ENCODE peak calls at places on chromosomes 4 and X, in ten cellular contexts. E, J, O, N, V, H, P, G, C and I are unnamed samples.

GRCh38 chrX:83845397-83845796 is 15.5 kb upstream of the CYLC1 start:
- DNase-seq in E (peak; percentile 4), J (peak; percentile 33), O (peak; percentile 2), N (no peak), V (no peak), H (no peak), P (no peak), G (peak; percentile 37), C (peak; percentile 39), I (peak; percentile 10)

GRCh38 chr4:40288547-40288946 is 46.6 kb upstream of the CHRNA9 start:
- DNase-seq in E (no peak), J (no peak), O (no peak), N (no peak), V (no peak), H (no peak), P (no peak), G (no peak), C (no peak), I (no peak)

GRCh38 chr4:180809439-180809838 is 1433.8 kb upstream of the TENM3 start:
- DNase-seq in E (no peak), J (no peak), O (no peak), N (no peak), V (no peak), H (no peak), P (no peak), G (no peak), C (no peak), I (no peak)

GRCh38 chr4:177404980-177405379 is 37.3 kb downstream of the AGA start:
- DNase-seq in E (no peak), J (no peak), O (no peak), N (no peak), V (no peak), H (no peak), P (no peak), G (no peak), C (no peak), I (no peak)

GRCh38 chr4:103915224-103915869 is 195.6 kb upstream of the TACR3 start:
- DNase-seq in E (no peak), J (peak; percentile 31), O (peak; percentile 19), N (no peak), V (no peak), H (no peak), P (no peak), G (peak; percentile 31), C (peak; percentile 14), I (peak; percentile 34)

GRCh38 chrX:9148626-9149385 is 114.9 kb upstream of the FAM9B start:
- DNase-seq in E (no peak), J (peak; percentile 41), O (peak; percentile 72), N (no peak), V (no peak), H (no peak), P (no peak), G (no peak), C (no peak), I (no peak)

GRCh38 chr4:173527103-173527876 is 2.7 kb downstream of the HAND2 start:
- DNase-seq in E (no peak), J (no peak), O (no peak), N (no peak), V (no peak), H (no peak), P (no peak), G (no peak), C (no peak), I (peak; percentile 36)

GRCh38 chrX:102154900-102155805 is 624 bp downstream of the BEX5 start:
- DNase-seq in E (no peak), J (no peak), O (no peak), N (no peak), V (no peak), H (no peak), P (peak; percentile 28), G (no peak), C (no peak), I (no peak)

GRCh38 chrX:25524150-25524549 is 508.4 kb upstream of the ARX start:
- DNase-seq in E (no peak), J (peak; percentile 10), O (peak; percentile 38), N (no peak), V (no peak), H (no peak), P (no peak), G (peak; percentile 59), C (no peak), I (no peak)

GRCh38 chr4:73897380-73898136 is 28.4 kb downstream of the CXCL1 start:
- DNase-seq in E (peak; percentile 95), J (no peak), O (peak; percentile 62), N (no peak), V (no peak), H (no peak), P (no peak), G (no peak), C (no peak), I (no peak)

GRCh38 chr4:170247585-170247984 is 157.8 kb upstream of the AADAT start:
- DNase-seq in E (no peak), J (no peak), O (no peak), N (no peak), V (no peak), H (no peak), P (no peak), G (no peak), C (no peak), I (no peak)

GRCh38 chr4:155972098-155972497 is 18.4 kb upstream of the CTSO start:
- DNase-seq in E (no peak), J (peak; percentile 60), O (peak; percentile 26), N (no peak), V (no peak), H (no peak), P (no peak), G (no peak), C (no peak), I (no peak)

GRCh38 chr4:6695660-6696581 is 2.2 kb downstream of the S100P start:
- DNase-seq in E (no peak), J (no peak), O (no peak), N (no peak), V (no peak), H (no peak), P (peak; percentile 60), G (peak; percentile 76), C (no peak), I (no peak)

GRCh38 chr4:123444298-123444731 is 47.7 kb downstream of the SPRY1 start:
- DNase-seq in E (no peak), J (no peak), O (no peak), N (peak; percentile 63), V (peak; percentile 65), H (no peak), P (peak; percentile 38), G (peak; percentile 73), C (peak; percentile 91), I (peak; percentile 42)

GRCh38 chr4:10096201-10096975 is 20.2 kb downstream of the WDR1 start:
- DNase-seq in E (peak; percentile 66), J (no peak), O (peak; percentile 96), N (no peak), V (peak; percentile 84), H (no peak), P (peak; percentile 64), G (peak; percentile 64), C (no peak), I (peak; percentile 85)

GRCh38 chrX:68750316-68750715 is 78.5 kb upstream of the EFNB1 start:
- DNase-seq in E (no peak), J (no peak), O (no peak), N (no peak), V (no peak), H (no peak), P (no peak), G (no peak), C (no peak), I (no peak)

GRCh38 chrX:52995135-52995973 is 37.0 kb upstream of the FAM156A start:
- DNase-seq in E (peak; percentile 88), J (peak; percentile 97), O (peak; percentile 97), N (peak; percentile 70), V (peak; percentile 95), H (peak; percentile 79), P (peak; percentile 94), G (peak; percentile 94), C (peak; percentile 95), I (peak; percentile 84)

GRCh38 chr4:30454504-30454903 is 265.7 kb upstream of the PCDH7 start:
- DNase-seq in E (no peak), J (no peak), O (no peak), N (no peak), V (no peak), H (no peak), P (no peak), G (no peak), C (no peak), I (no peak)

GRCh38 chrX:139429913-139430312 is 100.6 kb upstream of the F9 start:
- DNase-seq in E (no peak), J (peak; percentile 48), O (no peak), N (no peak), V (no peak), H (no peak), P (no peak), G (peak; percentile 15), C (no peak), I (no peak)
- TF ChIP-seq CTCF in E (peak; percentile 26), J (peak; percentile 54), O (peak; percentile 14), N (peak; percentile 52), V (no peak), H (no peak), P (no peak), G (peak; percentile 23), C (peak; percentile 21), I (no peak)

GRCh38 chrX:11381464-11381863 is 88.3 kb downstream of the AMELX start:
- DNase-seq in E (peak; percentile 15), J (peak; percentile 76), O (peak; percentile 58), N (peak; percentile 23), V (peak; percentile 31), H (no peak), P (no peak), G (peak; percentile 65), C (peak; percentile 54), I (peak; percentile 2)
- TF ChIP-seq CTCF in E (peak; percentile 53), J (peak; percentile 70), O (peak; percentile 62), N (peak; percentile 64), V (peak; percentile 30), H (peak; percentile 68), P (peak; percentile 25), G (peak; percentile 51), C (peak; percentile 73), I (no peak)

GRCh38 chr4:68011684-68012083 is 48.4 kb upstream of the TMPRSS11A start:
- DNase-seq in E (no peak), J (no peak), O (no peak), N (no peak), V (no peak), H (no peak), P (no peak), G (no peak), C (no peak), I (no peak)
- TF ChIP-seq CTCF in E (no peak), J (no peak), O (no peak), N (no peak), V (no peak), H (no peak), P (no peak), G (no peak), C (no peak), I (no peak)

DNA sequence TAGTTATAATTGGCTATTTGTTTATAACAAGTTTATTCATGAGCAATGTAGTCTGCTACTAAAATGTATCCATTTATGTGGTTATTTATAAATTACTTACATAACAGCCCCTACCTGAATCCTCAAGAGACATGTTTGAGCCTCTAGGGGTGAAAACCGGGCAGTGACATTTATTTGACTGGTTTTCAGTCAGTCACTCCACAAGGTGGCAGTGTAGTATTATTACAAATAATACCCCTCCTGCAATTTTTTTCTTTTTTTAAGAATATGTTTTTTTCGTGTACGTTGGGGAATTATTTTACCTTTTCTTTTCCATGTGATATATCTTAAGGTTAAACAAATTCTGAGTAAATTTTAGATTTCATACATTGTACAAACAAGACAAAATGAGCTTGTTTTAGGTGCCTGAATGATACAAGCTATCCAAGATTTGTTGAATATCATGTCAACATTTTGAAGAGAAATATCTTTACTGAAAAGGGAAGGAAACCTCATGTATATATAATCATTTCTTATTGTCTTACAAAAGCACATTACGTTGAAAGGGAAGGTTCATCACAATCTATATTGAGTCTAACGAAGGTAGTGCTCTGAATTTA is 598.7 kb upstream of the TECRL start:
- DNase-seq in E (no peak), J (peak; percentile 53), O (peak; percentile 66), N (peak; percentile 15), V (no peak), H (no peak), P (no peak), G (peak; percentile 71), C (peak; percentile 53), I (peak; percentile 10)
- TF ChIP-seq CTCF in E (no peak), J (peak; percentile 62), O (peak; percentile 57), N (peak; percentile 83), V (peak; percentile 43), H (peak; percentile 76), P (no peak), G (peak; percentile 79), C (peak; percentile 85), I (no peak)